ENCODE peak calls at places on chromosome 12, in ten cellular contexts. One of them, this sample, is unnamed. For H3K4me1, the result is how much of the 10 kb centered on the place peaks cover.

GRCh38 chr12:38921025-38921677 is 15.8 kb upstream of the CPNE8 start:
- DNase-seq in neural progenitor cell: peak
- DNase-seq in uterus: no peak
- DNase-seq in testis: peak
- DNase-seq in BE2C: peak
- DNase-seq in psoas muscle: no peak
- DNase-seq in DND-41: no peak
- DNase-seq in cardiac muscle cell: peak
- DNase-seq in tibial nerve: peak
- DNase-seq in pancreas: peak
- DNase-seq in this sample: no peak

GRCh38 chr12:23729354-23729753 is 220.1 kb downstream of the SOX5 start:
- DNase-seq in DND-41: no peak
- DNase-seq in pancreas: no peak
- DNase-seq in testis: no peak
- DNase-seq in uterus: no peak
- DNase-seq in cardiac muscle cell: no peak
- DNase-seq in BE2C: no peak
- DNase-seq in neural progenitor cell: no peak
- DNase-seq in tibial nerve: no peak
- DNase-seq in psoas muscle: no peak
- DNase-seq in this sample: no peak

GRCh38 chr12:43957732-43958131 is 121.9 kb downstream of the TMEM117 start:
- DNase-seq in DND-41: peak
- DNase-seq in neural progenitor cell: peak
- DNase-seq in BE2C: peak
- DNase-seq in pancreas: no peak
- DNase-seq in testis: peak
- DNase-seq in psoas muscle: no peak
- DNase-seq in uterus: no peak
- DNase-seq in cardiac muscle cell: peak
- DNase-seq in tibial nerve: peak
- DNase-seq in this sample: no peak

GRCh38 chr12:111937429-111937828 is 75.5 kb downstream of the TMEM116 start:
- DNase-seq in cardiac muscle cell: peak
- DNase-seq in tibial nerve: no peak
- DNase-seq in BE2C: no peak
- DNase-seq in testis: no peak
- DNase-seq in neural progenitor cell: no peak
- DNase-seq in psoas muscle: no peak
- DNase-seq in uterus: no peak
- DNase-seq in DND-41: no peak
- DNase-seq in pancreas: no peak
- DNase-seq in this sample: no peak

GRCh38 chr12:132479938-132480619 is 9.9 kb upstream of the FBRSL1 start:
- DNase-seq in pancreas: no peak
- DNase-seq in tibial nerve: no peak
- DNase-seq in uterus: no peak
- DNase-seq in testis: no peak
- DNase-seq in psoas muscle: peak
- DNase-seq in neural progenitor cell: no peak
- DNase-seq in cardiac muscle cell: no peak
- DNase-seq in DND-41: no peak
- DNase-seq in BE2C: no peak
- DNase-seq in this sample: no peak

GRCh38 chr12:28209782-28210181 is 19.5 kb downstream of the CCDC91 start:
- DNase-seq in uterus: no peak
- DNase-seq in cardiac muscle cell: peak
- DNase-seq in BE2C: no peak
- DNase-seq in pancreas: no peak
- DNase-seq in tibial nerve: no peak
- DNase-seq in neural progenitor cell: peak
- DNase-seq in DND-41: no peak
- DNase-seq in psoas muscle: no peak
- DNase-seq in testis: no peak
- DNase-seq in this sample: no peak

GRCh38 chr12:57158186-57158585 is 10.8 kb upstream of the LRP1-AS start:
- DNase-seq in psoas muscle: no peak
- DNase-seq in uterus: no peak
- DNase-seq in neural progenitor cell: no peak
- DNase-seq in DND-41: no peak
- DNase-seq in pancreas: no peak
- DNase-seq in cardiac muscle cell: no peak
- DNase-seq in BE2C: no peak
- DNase-seq in tibial nerve: no peak
- DNase-seq in testis: no peak
- DNase-seq in this sample: no peak

GRCh38 chr12:591167-591570 is 72.1 kb downstream of the NINJ2 start:
- DNase-seq in testis: no peak
- DNase-seq in uterus: no peak
- DNase-seq in tibial nerve: no peak
- DNase-seq in BE2C: peak
- DNase-seq in psoas muscle: peak
- DNase-seq in pancreas: no peak
- DNase-seq in neural progenitor cell: no peak
- DNase-seq in cardiac muscle cell: peak
- DNase-seq in DND-41: no peak
- DNase-seq in this sample: no peak

GRCh38 chr12:55955800-55956508 is 9.9 kb downstream of the PMEL start:
- DNase-seq in cardiac muscle cell: no peak
- DNase-seq in DND-41: peak
- DNase-seq in psoas muscle: no peak
- DNase-seq in tibial nerve: no peak
- DNase-seq in testis: no peak
- DNase-seq in neural progenitor cell: no peak
- DNase-seq in uterus: no peak
- DNase-seq in BE2C: peak
- DNase-seq in pancreas: no peak
- DNase-seq in this sample: no peak

GRCh38 chr12:30732954-30733637 is 21.7 kb downstream of the CAPRIN2 start:
- DNase-seq in uterus: no peak
- DNase-seq in cardiac muscle cell: no peak
- DNase-seq in pancreas: no peak
- DNase-seq in testis: no peak
- DNase-seq in neural progenitor cell: no peak
- DNase-seq in tibial nerve: no peak
- DNase-seq in psoas muscle: no peak
- DNase-seq in DND-41: no peak
- DNase-seq in BE2C: no peak
- DNase-seq in this sample: no peak

GRCh38 chr12:127903146-127903545 is 363.8 kb upstream of the TMEM132C start:
- DNase-seq in BE2C: no peak
- DNase-seq in psoas muscle: no peak
- DNase-seq in pancreas: no peak
- DNase-seq in tibial nerve: no peak
- DNase-seq in neural progenitor cell: no peak
- DNase-seq in DND-41: no peak
- DNase-seq in cardiac muscle cell: peak
- DNase-seq in testis: no peak
- DNase-seq in uterus: no peak
- DNase-seq in this sample: no peak

GRCh38 chr12:13099066-13099909 is 4.2 kb downstream of the GSG1 start:
- DNase-seq in DND-41: no peak
- DNase-seq in testis: no peak
- DNase-seq in psoas muscle: no peak
- DNase-seq in pancreas: no peak
- DNase-seq in tibial nerve: no peak
- DNase-seq in BE2C: no peak
- DNase-seq in neural progenitor cell: no peak
- DNase-seq in cardiac muscle cell: no peak
- DNase-seq in uterus: no peak
- DNase-seq in this sample: no peak

GRCh38 chr12:63018273-63018672 is 83.3 kb upstream of the PPM1H start:
- DNase-seq in pancreas: no peak
- DNase-seq in uterus: no peak
- DNase-seq in cardiac muscle cell: no peak
- DNase-seq in psoas muscle: no peak
- DNase-seq in DND-41: no peak
- DNase-seq in testis: no peak
- DNase-seq in BE2C: no peak
- DNase-seq in neural progenitor cell: no peak
- DNase-seq in tibial nerve: no peak
- DNase-seq in this sample: no peak

GRCh38 chr12:113134521-113134951 is 1.0 kb downstream of the RASAL1 start:
- DNase-seq in BE2C: no peak
- DNase-seq in psoas muscle: no peak
- DNase-seq in uterus: no peak
- DNase-seq in neural progenitor cell: no peak
- DNase-seq in tibial nerve: no peak
- DNase-seq in testis: no peak
- DNase-seq in DND-41: no peak
- DNase-seq in pancreas: no peak
- DNase-seq in cardiac muscle cell: no peak
- DNase-seq in this sample: no peak

GRCh38 chr12:124555168-124555928 is 12.1 kb downstream of the NCOR2 start:
- DNase-seq in uterus: no peak
- DNase-seq in tibial nerve: no peak
- DNase-seq in pancreas: no peak
- DNase-seq in BE2C: no peak
- DNase-seq in psoas muscle: no peak
- DNase-seq in cardiac muscle cell: no peak
- DNase-seq in DND-41: peak
- DNase-seq in neural progenitor cell: no peak
- DNase-seq in testis: no peak
- DNase-seq in this sample: no peak
- H3K4me1 ChIP-seq in uterus: under half
- H3K4me1 ChIP-seq in tibial nerve: half or more
- H3K4me1 ChIP-seq in pancreas: under half
- H3K4me1 ChIP-seq in BE2C: under half
- H3K4me1 ChIP-seq in psoas muscle: half or more
- H3K4me1 ChIP-seq in cardiac muscle cell: half or more
- H3K4me1 ChIP-seq in DND-41: under half
- H3K4me1 ChIP-seq in neural progenitor cell: under half
- H3K4me1 ChIP-seq in testis: half or more
- H3K4me1 ChIP-seq in this sample: under half

GRCh38 chr12:106135075-106135474 is 3.7 kb downstream of the NUAK1 start:
- DNase-seq in cardiac muscle cell: no peak
- DNase-seq in BE2C: no peak
- DNase-seq in pancreas: no peak
- DNase-seq in testis: no peak
- DNase-seq in neural progenitor cell: peak
- DNase-seq in psoas muscle: no peak
- DNase-seq in tibial nerve: no peak
- DNase-seq in DND-41: no peak
- DNase-seq in uterus: no peak
- DNase-seq in this sample: no peak
- TF ChIP-seq CTCF in cardiac muscle cell: no peak
- TF ChIP-seq CTCF in BE2C: no peak
- TF ChIP-seq CTCF in pancreas: no peak
- TF ChIP-seq CTCF in testis: no peak
- TF ChIP-seq CTCF in neural progenitor cell: no peak
- TF ChIP-seq CTCF in psoas muscle: no peak
- TF ChIP-seq CTCF in tibial nerve: no peak
- TF ChIP-seq CTCF in DND-41: no peak
- TF ChIP-seq CTCF in uterus: no peak
- TF ChIP-seq CTCF in this sample: no peak

GRCh38 chr12:21940549-21940948 is 677 bp downstream of the ABCC9 start:
- DNase-seq in DND-41: no peak
- DNase-seq in uterus: no peak
- DNase-seq in BE2C: no peak
- DNase-seq in cardiac muscle cell: peak
- DNase-seq in testis: no peak
- DNase-seq in tibial nerve: no peak
- DNase-seq in psoas muscle: no peak
- DNase-seq in neural progenitor cell: no peak
- DNase-seq in pancreas: no peak
- DNase-seq in this sample: no peak

GRCh38 chr12:21939435-21939834 is 1.8 kb downstream of the ABCC9 start:
- DNase-seq in BE2C: no peak
- DNase-seq in DND-41: no peak
- DNase-seq in testis: no peak
- DNase-seq in cardiac muscle cell: no peak
- DNase-seq in tibial nerve: no peak
- DNase-seq in neural progenitor cell: peak
- DNase-seq in psoas muscle: no peak
- DNase-seq in pancreas: no peak
- DNase-seq in uterus: peak
- DNase-seq in this sample: no peak

GRCh38 chr12:21940972-21941521 is at the start of gene ABCC9:
- DNase-seq in neural progenitor cell: peak
- DNase-seq in tibial nerve: peak
- DNase-seq in pancreas: peak
- DNase-seq in psoas muscle: peak
- DNase-seq in DND-41: no peak
- DNase-seq in testis: peak
- DNase-seq in BE2C: no peak
- DNase-seq in uterus: peak
- DNase-seq in cardiac muscle cell: peak
- DNase-seq in this sample: no peak

GRCh38 chr12:21941522-21942376 is 523 bp upstream of the ABCC9 start:
- DNase-seq in DND-41: no peak
- DNase-seq in psoas muscle: peak
- DNase-seq in cardiac muscle cell: peak
- DNase-seq in tibial nerve: peak
- DNase-seq in BE2C: no peak
- DNase-seq in testis: peak
- DNase-seq in uterus: peak
- DNase-seq in neural progenitor cell: peak
- DNase-seq in pancreas: peak
- DNase-seq in this sample: no peak

DNA sequence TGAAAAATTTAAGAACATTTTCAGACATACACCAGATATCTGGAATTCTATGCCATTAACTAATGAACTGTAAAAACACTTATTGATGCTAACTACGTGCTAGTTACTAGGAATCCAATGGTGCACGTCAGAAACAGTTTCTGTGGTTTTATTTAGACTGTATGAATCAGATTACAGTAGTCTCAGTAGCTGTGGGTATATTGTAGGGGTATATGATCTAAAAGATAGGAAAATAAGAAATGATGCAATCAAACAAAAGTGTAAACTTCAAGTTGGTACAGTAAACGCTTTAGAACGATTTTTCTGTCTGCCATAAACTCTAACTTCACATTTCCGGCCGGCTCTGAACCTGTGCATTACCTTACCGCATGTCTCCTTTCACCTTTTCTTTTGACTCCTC is 2.3 kb downstream of the ABCC9 start:
- DNase-seq in pancreas: no peak
- DNase-seq in cardiac muscle cell: no peak
- DNase-seq in testis: no peak
- DNase-seq in tibial nerve: no peak
- DNase-seq in neural progenitor cell: no peak
- DNase-seq in DND-41: no peak
- DNase-seq in BE2C: no peak
- DNase-seq in uterus: no peak
- DNase-seq in psoas muscle: no peak
- DNase-seq in this sample: no peak
- H3K4me3 ChIP-seq in pancreas: no peak
- H3K4me3 ChIP-seq in cardiac muscle cell: no peak
- H3K4me3 ChIP-seq in testis: no peak
- H3K4me3 ChIP-seq in tibial nerve: no peak
- H3K4me3 ChIP-seq in neural progenitor cell: no peak
- H3K4me3 ChIP-seq in DND-41: no peak
- H3K4me3 ChIP-seq in BE2C: no peak
- H3K4me3 ChIP-seq in uterus: peak
- H3K4me3 ChIP-seq in psoas muscle: peak
- H3K4me3 ChIP-seq in this sample: no peak

DNA sequence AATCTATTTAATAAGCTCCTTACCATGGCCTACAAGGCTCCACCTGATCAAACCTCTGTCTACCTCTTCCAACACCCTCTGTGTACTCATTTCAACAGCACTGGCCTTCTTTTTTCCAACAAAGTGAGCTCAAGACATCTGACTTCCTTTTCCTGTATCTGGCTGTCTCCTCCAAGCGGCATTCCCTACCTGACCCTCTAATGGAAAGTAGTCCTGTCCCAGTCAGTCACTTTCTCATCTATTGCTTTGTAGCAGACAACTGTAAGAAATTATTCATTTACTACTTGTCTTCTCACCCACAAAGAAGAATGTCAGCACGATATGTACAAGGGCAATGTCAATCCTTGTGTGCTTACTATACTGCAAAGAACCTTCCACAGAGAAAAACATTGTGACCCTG is 149.6 kb downstream of the MED13L start:
- DNase-seq in tibial nerve: no peak
- DNase-seq in BE2C: no peak
- DNase-seq in DND-41: no peak
- DNase-seq in psoas muscle: no peak
- DNase-seq in testis: no peak
- DNase-seq in uterus: no peak
- DNase-seq in cardiac muscle cell: no peak
- DNase-seq in pancreas: no peak
- DNase-seq in neural progenitor cell: peak
- DNase-seq in this sample: no peak
- H3K4me1 ChIP-seq in tibial nerve: half or more
- H3K4me1 ChIP-seq in BE2C: under half
- H3K4me1 ChIP-seq in DND-41: under half
- H3K4me1 ChIP-seq in psoas muscle: half or more
- H3K4me1 ChIP-seq in testis: under half
- H3K4me1 ChIP-seq in uterus: under half
- H3K4me1 ChIP-seq in cardiac muscle cell: half or more
- H3K4me1 ChIP-seq in pancreas: under half
- H3K4me1 ChIP-seq in neural progenitor cell: under half
- H3K4me1 ChIP-seq in this sample: under half